ENCODE peak calls at places on chromosomes 1 and 21, in six cellular contexts. A is osteoblast; G is cardiac fibroblast; S is anterior cingulate cortex; O is effector memory CD8-positive, alpha-beta T cell; L is GM23248. I is an unnamed sample.

GRCh38 chr1:62977321-62977720 is 193.4 kb downstream of the ATG4C start:
- DNase-seq in A (no peak), G (no peak), S (no peak), O (no peak), L (no peak), I (no peak)

GRCh38 chr21:42721341-42721824 is 68.0 kb downstream of the PDE9A start:
- DNase-seq in A (peak), G (peak), S (no peak), O (no peak), L (peak), I (no peak)

GRCh38 chr1:197096137-197096536 is 29.1 kb upstream of the F13B start:
- DNase-seq in A (no peak), G (no peak), S (no peak), O (no peak), L (no peak), I (no peak)

GRCh38 chr1:106646261-106646660 is 410.2 kb upstream of the PRMT6 start:
- DNase-seq in A (no peak), G (no peak), S (no peak), O (no peak), L (no peak), I (no peak)

GRCh38 chr1:30757196-30757949 is at the start of gene LAPTM5:
- DNase-seq in A (peak), G (peak), S (no peak), O (no peak), L (no peak), I (peak)

GRCh38 chr1:3971981-3972380 is 71.9 kb upstream of the C1orf174 start:
- DNase-seq in A (no peak), G (no peak), S (no peak), O (no peak), L (no peak), I (no peak)

GRCh38 chr1:157880621-157881020 is 39.0 kb upstream of the CD5L start:
- DNase-seq in A (no peak), G (no peak), S (no peak), O (no peak), L (peak), I (no peak)

GRCh38 chr1:76237201-76237600 is 162.7 kb downstream of the ST6GALNAC3 start:
- DNase-seq in A (no peak), G (no peak), S (no peak), O (no peak), L (no peak), I (no peak)

GRCh38 chr1:200525167-200526123 is 95.1 kb downstream of the KIF14 start:
- DNase-seq in A (no peak), G (peak), S (no peak), O (no peak), L (peak), I (no peak)

GRCh38 chr1:63142001-63142400 is 180.4 kb upstream of the FOXD3 start:
- DNase-seq in A (peak), G (no peak), S (no peak), O (no peak), L (no peak), I (no peak)

GRCh38 chr1:106921186-106921585 is 135.3 kb upstream of the PRMT6 start:
- DNase-seq in A (no peak), G (peak), S (no peak), O (no peak), L (peak), I (no peak)

GRCh38 chr1:230548997-230549396 is 93.3 kb upstream of the COG2 start:
- DNase-seq in A (no peak), G (no peak), S (no peak), O (no peak), L (no peak), I (no peak)

GRCh38 chr1:219442575-219442974 is 170.3 kb downstream of the ZC3H11B start:
- DNase-seq in A (peak), G (peak), S (no peak), O (no peak), L (peak), I (no peak)

GRCh38 chr1:203278885-203279406 is 26.4 kb upstream of the BTG2 start:
- DNase-seq in A (no peak), G (peak), S (no peak), O (no peak), L (no peak), I (no peak)

GRCh38 chr1:33004628-33005027 is 32.1 kb downstream of the AK2 start:
- DNase-seq in A (peak), G (peak), S (no peak), O (no peak), L (peak), I (no peak)